ENCODE peak calls at places on chromosomes 13 and 19, in four cellular contexts. F is activated CD4-positive, CD25-positive, alpha-beta regulatory T cell treated with anti-CD3 and anti-CD28 coated beads, Interleukin-2, amount 50 U/mL, for 16 hours; W is NCI-H1436; J is aorta. L is an unnamed sample.

GRCh38 chr19:7460562-7460966 is 28.3 kb downstream of the PEX11G start:
- DNase-seq in F (no peak), W (no peak), J (no peak), L (no peak)

GRCh38 chr13:48532146-48532472 is 771 bp downstream of the RCBTB2 start:
- DNase-seq in F (no peak), W (no peak), J (no peak), L (no peak)

GRCh38 chr13:72792640-72793039 is 10.7 kb downstream of the PIBF1 start:
- DNase-seq in F (no peak), W (no peak), J (no peak), L (no peak)

GRCh38 chr19:7689165-7689564 is 8.5 kb downstream of the TRAPPC5 start:
- DNase-seq in F (no peak), W (no peak), J (no peak), L (no peak)

GRCh38 chr13:98563071-98563470 is 13.8 kb downstream of the STK24 start:
- DNase-seq in F (no peak), W (no peak), J (no peak), L (no peak)

GRCh38 chr13:106443625-106444024 is 91.8 kb downstream of the EFNB2 start:
- DNase-seq in F (no peak), W (no peak), J (no peak), L (no peak)

GRCh38 chr19:9250630-9251029 is at the start of gene OR7E24:
- DNase-seq in F (no peak), W (no peak), J (no peak), L (no peak)

GRCh38 chr19:51377422-51377821 is 5.0 kb upstream of the NKG7 start:
- DNase-seq in F (no peak), W (no peak), J (no peak), L (no peak)

GRCh38 chr19:17965370-17966114 is 1.4 kb upstream of the KCNN1 start:
- DNase-seq in F (no peak), W (no peak), J (no peak), L (no peak)

GRCh38 chr13:97627566-97627965 is 193.6 kb downstream of the RAP2A start:
- DNase-seq in F (no peak), W (peak; percentile 60), J (peak; percentile 83), L (peak; percentile 90)

GRCh38 chr19:18194554-18195238 is 1.7 kb downstream of the MPV17L2 start:
- DNase-seq in F (no peak), W (no peak), J (peak; percentile 61), L (peak; percentile 84)

GRCh38 chr19:51091126-51091525 is 8.4 kb upstream of the KLK14 start:
- DNase-seq in F (no peak), W (no peak), J (no peak), L (peak; percentile 30)

L was measured in posterior vena cava.